ENCODE peak calls at places on chromosomes 5 and 9, in seven cellular contexts. N is A549, Z is heart right ventricle, I is GM23338, U is lower lobe of right lung, Q is aorta, E is lung. Y is an unnamed sample. For H3K4me1, the result is how much of the 10 kb centered on the place peaks cover.

GRCh38 chr5:56550227-56550626 is 265.1 kb upstream of the MAP3K1 start:
- ATAC-seq in E (no peak), U (no peak), Q (no peak), I (no peak), Z (no peak), N (no peak), Y (no peak)

GRCh38 chr5:96816991-96817390 is 9.2 kb upstream of the ERAP1 start:
- ATAC-seq in N (no peak), U (no peak), Q (no peak), Z (no peak), I (no peak), E (no peak), Y (no peak)

GRCh38 chr5:8209500-8209899 is 340.6 kb downstream of the MTRR start:
- ATAC-seq in E (no peak), Z (no peak), Q (no peak), N (no peak), I (no peak), U (no peak), Y (no peak)

GRCh38 chr5:17080361-17080760 is 137.1 kb upstream of the BASP1 start:
- ATAC-seq in Z (no peak), E (no peak), U (no peak), I (no peak), Q (no peak), N (no peak), Y (no peak)

GRCh38 chr5:112668016-112668415 is 69.7 kb upstream of the APC start:
- ATAC-seq in Q (no peak), N (peak), U (no peak), I (no peak), Z (no peak), E (no peak), Y (no peak)

GRCh38 chr5:178667109-178667508 is 40.3 kb upstream of the CLK4 start:
- ATAC-seq in E (no peak), I (no peak), Z (no peak), U (no peak), N (no peak), Q (no peak), Y (no peak)

GRCh38 chr9:89562186-89562814 is 42.5 kb upstream of the GADD45G start:
- ATAC-seq in U (peak), I (no peak), E (no peak), Q (no peak), Z (no peak), N (peak), Y (no peak)

GRCh38 chr9:68780377-68780707 is 75.3 kb downstream of the PIP5K1B start:
- ATAC-seq in Q (no peak), N (peak), Z (no peak), E (no peak), U (no peak), I (no peak), Y (no peak)

GRCh38 chr9:136305822-136306690 is 2.2 kb upstream of the CCDC187 start:
- ATAC-seq in N (peak), I (peak), U (peak), Q (peak), Z (peak), E (no peak), Y (no peak)

DNA sequence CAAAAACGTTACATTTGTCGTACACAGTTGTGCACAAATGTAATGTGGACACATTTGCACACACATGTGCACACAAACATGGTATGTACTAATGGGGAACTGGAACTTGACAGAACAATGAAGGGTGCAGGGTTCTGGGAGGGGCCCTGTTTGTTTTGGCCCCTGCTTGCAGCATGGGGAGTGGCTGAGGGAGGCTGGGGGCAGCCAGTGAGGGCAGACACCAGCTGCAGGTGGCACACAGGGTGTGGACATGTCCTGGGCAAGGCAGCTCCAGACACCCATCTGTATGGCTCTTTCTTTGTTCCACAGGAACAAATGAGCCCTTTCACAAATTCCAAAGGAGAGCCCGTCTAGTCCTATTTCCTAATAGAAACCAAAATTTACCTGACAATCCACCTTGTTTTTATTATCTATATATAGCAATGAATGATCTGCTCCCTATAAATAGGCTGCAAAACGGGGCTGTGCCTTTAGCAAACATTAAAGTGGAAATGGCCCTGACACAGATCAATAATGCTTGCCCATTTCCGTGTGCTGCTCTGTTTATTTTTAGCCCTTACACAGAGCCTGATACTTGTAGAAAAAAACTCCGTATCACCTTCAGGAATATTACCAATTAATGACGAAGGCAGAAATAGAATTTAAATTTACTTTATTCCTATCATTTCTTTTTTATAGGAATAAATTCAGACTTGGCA is 26.4 kb downstream of the MARCHF3 start:
- ATAC-seq in Z (peak), U (peak), I (no peak), Q (no peak), N (no peak), E (no peak), Y (no peak)
- H3K4me1 ChIP-seq in Z (half or more), U (under half), I (under half), Q (under half), N (under half), E (under half), Y (under half)

GRCh38 chr5:39199335-39199734 is 20.0 kb downstream of the FYB1 start:
- ATAC-seq in U (no peak), Z (no peak), I (no peak), N (no peak), Q (no peak), E (no peak), Y (no peak)
- H3K4me1 ChIP-seq in U (under half), Z (under half), I (under half), N (half or more), Q (under half), E (under half), Y (under half)

GRCh38 chr9:92720209-92720765 is 44.3 kb downstream of the BICD2 start:
- ATAC-seq in I (no peak), N (no peak), Q (no peak), Z (no peak), E (no peak), U (no peak), Y (no peak)
- H3K4me1 ChIP-seq in I (under half), N (under half), Q (under half), Z (under half), E (under half), U (under half), Y (under half)

GRCh38 chr5:143552680-143553079 is 149.2 kb upstream of the NR3C1 start:
- ATAC-seq in E (no peak), U (no peak), Z (no peak), I (no peak), N (no peak), Q (no peak), Y (no peak)

GRCh38 chr5:143557061-143557818 is 153.8 kb upstream of the NR3C1 start:
- ATAC-seq in N (no peak), I (no peak), Q (no peak), E (no peak), U (no peak), Z (peak), Y (no peak)

GRCh38 chr5:143554194-143554717 is 150.8 kb upstream of the NR3C1 start:
- ATAC-seq in N (peak), I (no peak), U (peak), Q (no peak), Z (peak), E (peak), Y (no peak)

GRCh38 chr5:143557992-143558506 is 154.6 kb upstream of the NR3C1 start:
- ATAC-seq in U (no peak), N (no peak), E (no peak), I (no peak), Q (no peak), Z (no peak), Y (no peak)

GRCh38 chr5:143554918-143555477 is 151.5 kb upstream of the NR3C1 start:
- ATAC-seq in Q (no peak), N (peak), U (no peak), I (no peak), Z (no peak), E (no peak), Y (no peak)
- H3K4me1 ChIP-seq in Q (under half), N (half or more), U (under half), I (under half), Z (under half), E (under half), Y (under half)

DNA sequence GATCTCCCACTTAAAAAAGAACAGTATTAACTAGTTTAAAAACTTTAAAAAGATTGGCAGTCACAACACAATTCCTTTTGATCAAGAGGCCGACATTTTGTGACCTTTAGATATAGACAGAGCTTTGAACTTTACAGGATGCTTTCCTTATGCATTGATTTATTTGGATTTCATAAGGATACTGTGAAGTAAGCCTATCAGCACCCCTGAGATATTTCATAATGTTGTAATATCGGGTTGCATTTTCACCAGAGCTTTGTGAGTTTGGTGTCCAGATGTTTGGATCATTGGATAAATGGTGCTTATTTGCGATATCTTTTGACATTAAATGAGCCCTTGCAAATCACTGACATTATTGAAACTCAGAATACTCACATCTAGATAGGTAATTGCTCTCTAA is 7.7 kb downstream of the PALM2AKAP2 start:
- ATAC-seq in I (no peak), Q (no peak), E (no peak), N (no peak), Z (no peak), U (no peak), Y (no peak)
- H3K4me1 ChIP-seq in I (under half), Q (under half), E (under half), N (under half), Z (half or more), U (under half), Y (under half)

GRCh38 chr9:128556276-128556675 is 3.9 kb downstream of the SPTAN1 start:
- ATAC-seq in E (no peak), N (no peak), Q (no peak), Z (no peak), U (no peak), I (no peak), Y (no peak)
- H3K4me1 ChIP-seq in E (under half), N (half or more), Q (under half), Z (half or more), U (half or more), I (under half), Y (under half)

GRCh38 chr9:76572205-76572550 is 113.2 kb downstream of the GCNT1 start:
- ATAC-seq in N (no peak), Z (no peak), U (no peak), E (no peak), Q (no peak), I (peak), Y (no peak)

GRCh38 chr9:76571288-76572204 is 112.6 kb downstream of the GCNT1 start:
- ATAC-seq in Z (peak), Q (no peak), I (peak), U (peak), N (no peak), E (no peak), Y (peak)

GRCh38 chr9:76576344-76576743 is 117.4 kb downstream of the GCNT1 start:
- ATAC-seq in Q (no peak), I (no peak), U (peak), E (peak), N (no peak), Z (peak), Y (peak)

GRCh38 chr9:76570820-76571219 is 111.8 kb downstream of the GCNT1 start:
- ATAC-seq in E (no peak), I (no peak), U (no peak), Z (no peak), Q (no peak), N (no peak), Y (no peak)

DNA sequence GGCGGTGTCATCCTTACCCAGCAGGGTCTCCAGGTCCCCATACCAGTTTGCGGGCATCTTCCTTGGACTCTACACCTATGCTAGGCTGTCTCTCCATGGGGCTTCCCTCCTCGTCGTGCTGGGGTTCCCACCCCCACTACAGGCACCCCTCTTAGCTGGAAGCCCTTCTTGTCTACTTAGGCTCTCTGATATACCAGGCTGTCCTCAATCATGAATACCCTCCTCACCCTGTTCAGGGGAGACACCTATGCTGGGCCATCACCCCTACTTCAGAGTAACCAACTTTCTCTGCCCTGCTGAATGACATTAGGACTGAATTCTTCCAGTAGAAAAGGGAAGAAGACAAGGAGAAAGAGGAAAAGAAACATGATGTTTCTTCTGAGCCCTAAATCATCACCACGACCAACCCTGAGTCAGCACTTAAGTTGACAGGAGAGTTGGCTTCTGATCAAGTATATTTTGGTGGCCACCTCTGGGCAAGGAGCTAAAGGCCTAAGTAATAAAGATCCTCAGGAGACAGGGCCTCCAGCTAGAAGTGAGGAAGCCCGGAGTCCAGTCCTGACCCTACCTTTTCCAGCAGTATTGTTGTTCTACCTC is 115.3 kb downstream of the GCNT1 start:
- ATAC-seq in Z (no peak), E (no peak), U (no peak), Q (no peak), N (no peak), I (no peak), Y (no peak)
- H3K4me1 ChIP-seq in Z (under half), E (under half), U (under half), Q (under half), N (under half), I (under half), Y (under half)

Y was measured in gastroesophageal sphincter.